ENCODE peak calls at places on chromosomes 12 and 14, in seven cellular contexts. One of them, this sample, is unnamed.

GRCh38 chr14:105529506-105530445 is 3.4 kb downstream of the TMEM121 start:
- DNase-seq in NB4: no peak
- DNase-seq in immature natural killer cell: no peak
- DNase-seq in stimulated activated CD8-positive, alpha-beta memory T cell treated with anti-CD3 and anti-CD28 coated beads, Interleukin-15, amount 100 ng/mL, for 1 hour: no peak
- DNase-seq in choroid plexus epithelial cell: no peak
- DNase-seq in suprapubic skin: no peak
- DNase-seq in AG10803: no peak
- DNase-seq in this sample: no peak

GRCh38 chr14:24473211-24473610 is 30.6 kb upstream of the SDR39U1 start:
- DNase-seq in choroid plexus epithelial cell: no peak
- DNase-seq in suprapubic skin: no peak
- DNase-seq in NB4: no peak
- DNase-seq in immature natural killer cell: no peak
- DNase-seq in stimulated activated CD8-positive, alpha-beta memory T cell treated with anti-CD3 and anti-CD28 coated beads, Interleukin-15, amount 100 ng/mL, for 1 hour: no peak
- DNase-seq in AG10803: no peak
- DNase-seq in this sample: no peak

GRCh38 chr14:93742761-93743160 is 45.5 kb downstream of the PRIMA1 start:
- DNase-seq in stimulated activated CD8-positive, alpha-beta memory T cell treated with anti-CD3 and anti-CD28 coated beads, Interleukin-15, amount 100 ng/mL, for 1 hour: no peak
- DNase-seq in choroid plexus epithelial cell: no peak
- DNase-seq in immature natural killer cell: no peak
- DNase-seq in suprapubic skin: no peak
- DNase-seq in AG10803: no peak
- DNase-seq in NB4: no peak
- DNase-seq in this sample: no peak

GRCh38 chr14:35760143-35760542 is 49.0 kb downstream of the RALGAPA1 start:
- DNase-seq in stimulated activated CD8-positive, alpha-beta memory T cell treated with anti-CD3 and anti-CD28 coated beads, Interleukin-15, amount 100 ng/mL, for 1 hour: no peak
- DNase-seq in choroid plexus epithelial cell: no peak
- DNase-seq in NB4: no peak
- DNase-seq in AG10803: no peak
- DNase-seq in suprapubic skin: no peak
- DNase-seq in immature natural killer cell: no peak
- DNase-seq in this sample: no peak

GRCh38 chr12:11711675-11712327 is 62.3 kb downstream of the ETV6 start:
- DNase-seq in NB4: no peak
- DNase-seq in choroid plexus epithelial cell: peak
- DNase-seq in stimulated activated CD8-positive, alpha-beta memory T cell treated with anti-CD3 and anti-CD28 coated beads, Interleukin-15, amount 100 ng/mL, for 1 hour: no peak
- DNase-seq in AG10803: peak
- DNase-seq in immature natural killer cell: no peak
- DNase-seq in suprapubic skin: no peak
- DNase-seq in this sample: peak

GRCh38 chr14:91237219-91237618 is 7.3 kb downstream of the GPR68 start:
- DNase-seq in choroid plexus epithelial cell: peak
- DNase-seq in suprapubic skin: no peak
- DNase-seq in stimulated activated CD8-positive, alpha-beta memory T cell treated with anti-CD3 and anti-CD28 coated beads, Interleukin-15, amount 100 ng/mL, for 1 hour: no peak
- DNase-seq in NB4: no peak
- DNase-seq in immature natural killer cell: no peak
- DNase-seq in AG10803: peak
- DNase-seq in this sample: peak

GRCh38 chr12:47741340-47741703 is 16.0 kb upstream of the ENDOU start:
- DNase-seq in choroid plexus epithelial cell: no peak
- DNase-seq in immature natural killer cell: peak
- DNase-seq in suprapubic skin: peak
- DNase-seq in AG10803: peak
- DNase-seq in stimulated activated CD8-positive, alpha-beta memory T cell treated with anti-CD3 and anti-CD28 coated beads, Interleukin-15, amount 100 ng/mL, for 1 hour: peak
- DNase-seq in NB4: peak
- DNase-seq in this sample: peak

GRCh38 chr12:124149287-124149686 is 145.6 kb upstream of the RFLNA start:
- DNase-seq in choroid plexus epithelial cell: no peak
- DNase-seq in immature natural killer cell: no peak
- DNase-seq in stimulated activated CD8-positive, alpha-beta memory T cell treated with anti-CD3 and anti-CD28 coated beads, Interleukin-15, amount 100 ng/mL, for 1 hour: no peak
- DNase-seq in NB4: no peak
- DNase-seq in suprapubic skin: no peak
- DNase-seq in AG10803: no peak
- DNase-seq in this sample: no peak

GRCh38 chr12:83198291-83198690 is 511.6 kb downstream of the TMTC2 start:
- DNase-seq in suprapubic skin: no peak
- DNase-seq in immature natural killer cell: no peak
- DNase-seq in NB4: no peak
- DNase-seq in choroid plexus epithelial cell: no peak
- DNase-seq in stimulated activated CD8-positive, alpha-beta memory T cell treated with anti-CD3 and anti-CD28 coated beads, Interleukin-15, amount 100 ng/mL, for 1 hour: no peak
- DNase-seq in AG10803: no peak
- DNase-seq in this sample: no peak

GRCh38 chr12:97404549-97404948 is 58.1 kb upstream of the RMST start:
- DNase-seq in NB4: peak
- DNase-seq in suprapubic skin: no peak
- DNase-seq in immature natural killer cell: no peak
- DNase-seq in stimulated activated CD8-positive, alpha-beta memory T cell treated with anti-CD3 and anti-CD28 coated beads, Interleukin-15, amount 100 ng/mL, for 1 hour: no peak
- DNase-seq in choroid plexus epithelial cell: peak
- DNase-seq in AG10803: peak
- DNase-seq in this sample: peak

GRCh38 chr14:91299483-91300115 is 55.1 kb upstream of the GPR68 start:
- DNase-seq in NB4: no peak
- DNase-seq in suprapubic skin: no peak
- DNase-seq in choroid plexus epithelial cell: no peak
- DNase-seq in stimulated activated CD8-positive, alpha-beta memory T cell treated with anti-CD3 and anti-CD28 coated beads, Interleukin-15, amount 100 ng/mL, for 1 hour: no peak
- DNase-seq in AG10803: no peak
- DNase-seq in immature natural killer cell: no peak
- DNase-seq in this sample: no peak

GRCh38 chr14:29156096-29156495 is 389.5 kb downstream of the FOXG1 start:
- DNase-seq in immature natural killer cell: no peak
- DNase-seq in suprapubic skin: no peak
- DNase-seq in choroid plexus epithelial cell: no peak
- DNase-seq in NB4: no peak
- DNase-seq in stimulated activated CD8-positive, alpha-beta memory T cell treated with anti-CD3 and anti-CD28 coated beads, Interleukin-15, amount 100 ng/mL, for 1 hour: no peak
- DNase-seq in AG10803: no peak
- DNase-seq in this sample: no peak

GRCh38 chr14:59846595-59846994 is 24.0 kb downstream of the RTN1 start:
- DNase-seq in choroid plexus epithelial cell: no peak
- DNase-seq in suprapubic skin: no peak
- DNase-seq in NB4: no peak
- DNase-seq in immature natural killer cell: no peak
- DNase-seq in stimulated activated CD8-positive, alpha-beta memory T cell treated with anti-CD3 and anti-CD28 coated beads, Interleukin-15, amount 100 ng/mL, for 1 hour: no peak
- DNase-seq in AG10803: no peak
- DNase-seq in this sample: no peak

GRCh38 chr12:116525418-116526001 is 33.7 kb upstream of the MAP1LC3B2 start:
- DNase-seq in choroid plexus epithelial cell: peak
- DNase-seq in stimulated activated CD8-positive, alpha-beta memory T cell treated with anti-CD3 and anti-CD28 coated beads, Interleukin-15, amount 100 ng/mL, for 1 hour: no peak
- DNase-seq in suprapubic skin: peak
- DNase-seq in NB4: no peak
- DNase-seq in AG10803: peak
- DNase-seq in immature natural killer cell: no peak
- DNase-seq in this sample: peak

GRCh38 chr12:18546399-18546798 is 191.4 kb downstream of the PLCZ1 start:
- DNase-seq in suprapubic skin: no peak
- DNase-seq in NB4: no peak
- DNase-seq in stimulated activated CD8-positive, alpha-beta memory T cell treated with anti-CD3 and anti-CD28 coated beads, Interleukin-15, amount 100 ng/mL, for 1 hour: no peak
- DNase-seq in choroid plexus epithelial cell: peak
- DNase-seq in AG10803: peak
- DNase-seq in immature natural killer cell: no peak
- DNase-seq in this sample: peak

GRCh38 chr14:55519473-55520080 is 60.4 kb upstream of the KTN1 start:
- DNase-seq in choroid plexus epithelial cell: no peak
- DNase-seq in stimulated activated CD8-positive, alpha-beta memory T cell treated with anti-CD3 and anti-CD28 coated beads, Interleukin-15, amount 100 ng/mL, for 1 hour: no peak
- DNase-seq in suprapubic skin: no peak
- DNase-seq in immature natural killer cell: no peak
- DNase-seq in NB4: no peak
- DNase-seq in AG10803: no peak
- DNase-seq in this sample: no peak

GRCh38 chr12:5379737-5380496 is 52.0 kb upstream of the NTF3 start:
- DNase-seq in choroid plexus epithelial cell: no peak
- DNase-seq in AG10803: no peak
- DNase-seq in stimulated activated CD8-positive, alpha-beta memory T cell treated with anti-CD3 and anti-CD28 coated beads, Interleukin-15, amount 100 ng/mL, for 1 hour: no peak
- DNase-seq in NB4: no peak
- DNase-seq in suprapubic skin: no peak
- DNase-seq in immature natural killer cell: no peak
- DNase-seq in this sample: no peak

GRCh38 chr12:69428351-69429048 is 41.7 kb upstream of the FRS2 start:
- DNase-seq in NB4: no peak
- DNase-seq in stimulated activated CD8-positive, alpha-beta memory T cell treated with anti-CD3 and anti-CD28 coated beads, Interleukin-15, amount 100 ng/mL, for 1 hour: no peak
- DNase-seq in choroid plexus epithelial cell: peak
- DNase-seq in immature natural killer cell: no peak
- DNase-seq in suprapubic skin: no peak
- DNase-seq in AG10803: no peak
- DNase-seq in this sample: no peak

GRCh38 chr12:14931359-14931758 is 7.0 kb downstream of the ERP27 start:
- DNase-seq in AG10803: no peak
- DNase-seq in choroid plexus epithelial cell: no peak
- DNase-seq in stimulated activated CD8-positive, alpha-beta memory T cell treated with anti-CD3 and anti-CD28 coated beads, Interleukin-15, amount 100 ng/mL, for 1 hour: no peak
- DNase-seq in suprapubic skin: no peak
- DNase-seq in immature natural killer cell: no peak
- DNase-seq in NB4: no peak
- DNase-seq in this sample: peak

GRCh38 chr12:52210186-52210924 is 18.5 kb upstream of the KRT80 start:
- DNase-seq in immature natural killer cell: no peak
- DNase-seq in stimulated activated CD8-positive, alpha-beta memory T cell treated with anti-CD3 and anti-CD28 coated beads, Interleukin-15, amount 100 ng/mL, for 1 hour: no peak
- DNase-seq in suprapubic skin: no peak
- DNase-seq in NB4: peak
- DNase-seq in AG10803: peak
- DNase-seq in choroid plexus epithelial cell: peak
- DNase-seq in this sample: peak

GRCh38 chr12:85155791-85156190 is 119.6 kb downstream of the LRRIQ1 start:
- DNase-seq in stimulated activated CD8-positive, alpha-beta memory T cell treated with anti-CD3 and anti-CD28 coated beads, Interleukin-15, amount 100 ng/mL, for 1 hour: no peak
- DNase-seq in suprapubic skin: no peak
- DNase-seq in immature natural killer cell: no peak
- DNase-seq in AG10803: peak
- DNase-seq in NB4: peak
- DNase-seq in choroid plexus epithelial cell: peak
- DNase-seq in this sample: peak

GRCh38 chr12:93376436-93377251 is 1.1 kb upstream of the NUDT4 start:
- DNase-seq in stimulated activated CD8-positive, alpha-beta memory T cell treated with anti-CD3 and anti-CD28 coated beads, Interleukin-15, amount 100 ng/mL, for 1 hour: no peak
- DNase-seq in NB4: peak
- DNase-seq in immature natural killer cell: no peak
- DNase-seq in choroid plexus epithelial cell: peak
- DNase-seq in AG10803: peak
- DNase-seq in suprapubic skin: no peak
- DNase-seq in this sample: peak

GRCh38 chr14:100033347-100034052 is 31.7 kb upstream of the EVL start:
- DNase-seq in choroid plexus epithelial cell: no peak
- DNase-seq in suprapubic skin: no peak
- DNase-seq in AG10803: no peak
- DNase-seq in immature natural killer cell: no peak
- DNase-seq in NB4: no peak
- DNase-seq in stimulated activated CD8-positive, alpha-beta memory T cell treated with anti-CD3 and anti-CD28 coated beads, Interleukin-15, amount 100 ng/mL, for 1 hour: no peak
- DNase-seq in this sample: no peak

GRCh38 chr14:66680216-66680615 is 172.3 kb downstream of the GPHN start:
- DNase-seq in choroid plexus epithelial cell: no peak
- DNase-seq in immature natural killer cell: no peak
- DNase-seq in NB4: no peak
- DNase-seq in suprapubic skin: no peak
- DNase-seq in stimulated activated CD8-positive, alpha-beta memory T cell treated with anti-CD3 and anti-CD28 coated beads, Interleukin-15, amount 100 ng/mL, for 1 hour: no peak
- DNase-seq in AG10803: no peak
- DNase-seq in this sample: no peak

GRCh38 chr12:52210925-52211650 is 19.3 kb upstream of the KRT80 start:
- DNase-seq in choroid plexus epithelial cell: no peak
- DNase-seq in suprapubic skin: no peak
- DNase-seq in stimulated activated CD8-positive, alpha-beta memory T cell treated with anti-CD3 and anti-CD28 coated beads, Interleukin-15, amount 100 ng/mL, for 1 hour: no peak
- DNase-seq in immature natural killer cell: no peak
- DNase-seq in AG10803: no peak
- DNase-seq in NB4: no peak
- DNase-seq in this sample: no peak

GRCh38 chr14:55126089-55126488 is 3.0 kb upstream of the LGALS3 start:
- DNase-seq in stimulated activated CD8-positive, alpha-beta memory T cell treated with anti-CD3 and anti-CD28 coated beads, Interleukin-15, amount 100 ng/mL, for 1 hour: no peak
- DNase-seq in choroid plexus epithelial cell: no peak
- DNase-seq in suprapubic skin: no peak
- DNase-seq in immature natural killer cell: no peak
- DNase-seq in NB4: no peak
- DNase-seq in AG10803: no peak
- DNase-seq in this sample: no peak

GRCh38 chr12:115203661-115204060 is 519.7 kb upstream of the TBX3 start:
- DNase-seq in suprapubic skin: no peak
- DNase-seq in choroid plexus epithelial cell: peak
- DNase-seq in immature natural killer cell: no peak
- DNase-seq in NB4: no peak
- DNase-seq in stimulated activated CD8-positive, alpha-beta memory T cell treated with anti-CD3 and anti-CD28 coated beads, Interleukin-15, amount 100 ng/mL, for 1 hour: no peak
- DNase-seq in AG10803: peak
- DNase-seq in this sample: peak

GRCh38 chr12:26164118-26164517 is 31.3 kb upstream of the SSPN start:
- DNase-seq in suprapubic skin: no peak
- DNase-seq in choroid plexus epithelial cell: no peak
- DNase-seq in AG10803: no peak
- DNase-seq in stimulated activated CD8-positive, alpha-beta memory T cell treated with anti-CD3 and anti-CD28 coated beads, Interleukin-15, amount 100 ng/mL, for 1 hour: no peak
- DNase-seq in immature natural killer cell: no peak
- DNase-seq in NB4: no peak
- DNase-seq in this sample: no peak

GRCh38 chr12:91127751-91128150 is 16.5 kb upstream of the LUM start:
- DNase-seq in suprapubic skin: no peak
- DNase-seq in immature natural killer cell: no peak
- DNase-seq in AG10803: peak
- DNase-seq in NB4: no peak
- DNase-seq in choroid plexus epithelial cell: peak
- DNase-seq in stimulated activated CD8-positive, alpha-beta memory T cell treated with anti-CD3 and anti-CD28 coated beads, Interleukin-15, amount 100 ng/mL, for 1 hour: no peak
- DNase-seq in this sample: peak

GRCh38 chr14:75369506-75369905 is 58.3 kb upstream of the JDP2 start:
- DNase-seq in AG10803: peak
- DNase-seq in choroid plexus epithelial cell: no peak
- DNase-seq in NB4: no peak
- DNase-seq in stimulated activated CD8-positive, alpha-beta memory T cell treated with anti-CD3 and anti-CD28 coated beads, Interleukin-15, amount 100 ng/mL, for 1 hour: no peak
- DNase-seq in immature natural killer cell: no peak
- DNase-seq in suprapubic skin: no peak
- DNase-seq in this sample: no peak

GRCh38 chr14:77790566-77791224 is 9.2 kb upstream of the ADCK1 start:
- DNase-seq in NB4: no peak
- DNase-seq in AG10803: no peak
- DNase-seq in immature natural killer cell: no peak
- DNase-seq in choroid plexus epithelial cell: no peak
- DNase-seq in stimulated activated CD8-positive, alpha-beta memory T cell treated with anti-CD3 and anti-CD28 coated beads, Interleukin-15, amount 100 ng/mL, for 1 hour: no peak
- DNase-seq in suprapubic skin: no peak
- DNase-seq in this sample: no peak

GRCh38 chr14:22821193-22822016 is 6.2 kb upstream of the SLC7A7 start:
- DNase-seq in NB4: no peak
- DNase-seq in choroid plexus epithelial cell: peak
- DNase-seq in stimulated activated CD8-positive, alpha-beta memory T cell treated with anti-CD3 and anti-CD28 coated beads, Interleukin-15, amount 100 ng/mL, for 1 hour: no peak
- DNase-seq in AG10803: no peak
- DNase-seq in suprapubic skin: no peak
- DNase-seq in immature natural killer cell: no peak
- DNase-seq in this sample: no peak

GRCh38 chr14:38078393-38078792 is 129.3 kb upstream of the SSTR1 start:
- DNase-seq in choroid plexus epithelial cell: no peak
- DNase-seq in immature natural killer cell: peak
- DNase-seq in AG10803: no peak
- DNase-seq in stimulated activated CD8-positive, alpha-beta memory T cell treated with anti-CD3 and anti-CD28 coated beads, Interleukin-15, amount 100 ng/mL, for 1 hour: peak
- DNase-seq in NB4: no peak
- DNase-seq in suprapubic skin: no peak
- DNase-seq in this sample: no peak

GRCh38 chr14:90658541-90658967 is 157.7 kb downstream of the TTC7B start:
- DNase-seq in NB4: peak
- DNase-seq in suprapubic skin: no peak
- DNase-seq in stimulated activated CD8-positive, alpha-beta memory T cell treated with anti-CD3 and anti-CD28 coated beads, Interleukin-15, amount 100 ng/mL, for 1 hour: no peak
- DNase-seq in choroid plexus epithelial cell: peak
- DNase-seq in immature natural killer cell: no peak
- DNase-seq in AG10803: peak
- DNase-seq in this sample: peak

GRCh38 chr14:71139058-71139946 is 232.0 kb downstream of the PCNX1 start:
- DNase-seq in AG10803: peak
- DNase-seq in suprapubic skin: no peak
- DNase-seq in choroid plexus epithelial cell: peak
- DNase-seq in NB4: peak
- DNase-seq in immature natural killer cell: peak
- DNase-seq in stimulated activated CD8-positive, alpha-beta memory T cell treated with anti-CD3 and anti-CD28 coated beads, Interleukin-15, amount 100 ng/mL, for 1 hour: peak
- DNase-seq in this sample: peak

GRCh38 chr14:89254201-89254919 is 162.7 kb downstream of the FOXN3 start:
- DNase-seq in choroid plexus epithelial cell: no peak
- DNase-seq in immature natural killer cell: no peak
- DNase-seq in suprapubic skin: no peak
- DNase-seq in NB4: no peak
- DNase-seq in AG10803: no peak
- DNase-seq in stimulated activated CD8-positive, alpha-beta memory T cell treated with anti-CD3 and anti-CD28 coated beads, Interleukin-15, amount 100 ng/mL, for 1 hour: no peak
- DNase-seq in this sample: no peak

GRCh38 chr12:107468976-107469375 is 216.6 kb upstream of the PWP1 start:
- DNase-seq in AG10803: no peak
- DNase-seq in immature natural killer cell: no peak
- DNase-seq in NB4: no peak
- DNase-seq in choroid plexus epithelial cell: no peak
- DNase-seq in stimulated activated CD8-positive, alpha-beta memory T cell treated with anti-CD3 and anti-CD28 coated beads, Interleukin-15, amount 100 ng/mL, for 1 hour: no peak
- DNase-seq in suprapubic skin: no peak
- DNase-seq in this sample: no peak

GRCh38 chr14:78222746-78223145 is 52.6 kb downstream of the NRXN3 start:
- DNase-seq in suprapubic skin: no peak
- DNase-seq in immature natural killer cell: no peak
- DNase-seq in choroid plexus epithelial cell: no peak
- DNase-seq in AG10803: no peak
- DNase-seq in NB4: no peak
- DNase-seq in stimulated activated CD8-positive, alpha-beta memory T cell treated with anti-CD3 and anti-CD28 coated beads, Interleukin-15, amount 100 ng/mL, for 1 hour: no peak
- DNase-seq in this sample: no peak